ENCODE peak calls at places on chromosomes 7 and 10, in six cellular contexts. Q is breast epithelium, Y is fibroblast of pulmonary artery, O is stomach, I is H54, T is H7. F is an unnamed sample.

GRCh38 chr7:69564454-69565417 is 33.5 kb upstream of the AUTS2 start:
- DNase-seq in Y (peak; percentile 62), T (no peak), O (no peak), I (no peak), Q (no peak), F (peak; percentile 26)

GRCh38 chr7:151399906-151400305 is 9.9 kb downstream of the WDR86 start:
- DNase-seq in O (no peak), Y (no peak), T (peak; percentile 43), Q (no peak), I (no peak), F (no peak)

GRCh38 chr10:17673517-17674051 is 29.6 kb downstream of the STAM start:
- DNase-seq in Y (peak; percentile 78), Q (no peak), T (peak; percentile 19), I (peak; percentile 45), O (no peak), F (peak; percentile 28)

GRCh38 chr7:159024280-159024951 is 120.3 kb downstream of the VIPR2 start:
- DNase-seq in I (no peak), T (no peak), O (no peak), Q (no peak), Y (no peak), F (no peak)

GRCh38 chr10:87760195-87760905 is 57.7 kb downstream of the ATAD1 start:
- DNase-seq in Y (peak; percentile 36), I (no peak), Q (no peak), O (no peak), T (no peak), F (no peak)

GRCh38 chr10:49441488-49442476 is 45.9 kb upstream of the DRGX start:
- DNase-seq in I (no peak), Y (no peak), Q (no peak), O (no peak), T (peak; percentile 56), F (no peak)

GRCh38 chr7:135976312-135977019 is 693 bp downstream of the MTPN start:
- DNase-seq in I (no peak), Q (no peak), O (no peak), T (peak; percentile 73), Y (no peak), F (no peak)

GRCh38 chr10:95275726-95276366 is 15.0 kb downstream of the PDLIM1 start:
- DNase-seq in I (no peak), Y (peak; percentile 77), Q (no peak), O (no peak), T (no peak), F (no peak)

GRCh38 chr10:3220853-3221252 is 48.3 kb upstream of the PITRM1 start:
- DNase-seq in O (no peak), Y (peak; percentile 49), I (no peak), Q (no peak), T (no peak), F (no peak)

GRCh38 chr10:124737221-124737620 is 7.0 kb downstream of the FAM53B start:
- DNase-seq in O (no peak), Q (no peak), T (no peak), I (no peak), Y (no peak), F (no peak)

GRCh38 chr10:30849636-30850035 is 182.0 kb downstream of the ZNF438 start:
- DNase-seq in T (no peak), Q (no peak), O (no peak), Y (no peak), I (no peak), F (no peak)

GRCh38 chr7:50142421-50143113 is 49.5 kb upstream of the ZPBP start:
- DNase-seq in Q (no peak), Y (peak; percentile 59), T (no peak), O (no peak), I (no peak), F (no peak)

GRCh38 chr7:70259497-70259896 is 661.2 kb downstream of the AUTS2 start:
- DNase-seq in I (no peak), Q (no peak), Y (no peak), T (no peak), O (no peak), F (no peak)